ENCODE peak calls at places on chromosomes 13 and 19, in four cellular contexts. Q is SK-N-SH, G is H1, P is HepG2. C is an unnamed sample.

GRCh38 chr19:3058009-3058820 is 4.1 kb downstream of the TLE5 start:
- DNase-seq in P (no peak), Q (no peak), G (no peak), C (no peak)

GRCh38 chr13:113059891-113060290 is 45.7 kb upstream of the F7 start:
- DNase-seq in Q (no peak), G (no peak), P (no peak), C (no peak)

GRCh38 chr19:47271949-47272348 is 2.7 kb upstream of the INAFM1 start:
- DNase-seq in Q (no peak), P (no peak), G (no peak), C (no peak)

GRCh38 chr19:17234911-17235617 is 9.0 kb downstream of the OCEL1 start:
- DNase-seq in P (no peak), Q (peak; percentile 86), G (peak; percentile 90), C (no peak)

GRCh38 chr13:33228645-33229445 is 56.7 kb downstream of the STARD13 start:
- DNase-seq in G (no peak), P (peak; percentile 62), Q (peak; percentile 50), C (no peak)

GRCh38 chr19:28715157-28715556 is 497.8 kb downstream of the UQCRFS1 start:
- DNase-seq in Q (no peak), G (no peak), P (no peak), C (no peak)

GRCh38 chr13:23986619-23987018 is 89.3 kb upstream of the C1QTNF9B start:
- DNase-seq in P (no peak), Q (no peak), G (no peak), C (no peak)

GRCh38 chr13:50928609-50929274 is 19.2 kb downstream of the RNASEH2B start:
- DNase-seq in G (no peak), P (no peak), Q (no peak), C (no peak)

GRCh38 chr13:108742681-108743080 is 113.3 kb downstream of the MYO16 start:
- DNase-seq in P (no peak), Q (no peak), G (no peak), C (no peak)

GRCh38 chr13:85597790-85598500 is 201.3 kb downstream of the SLITRK6 start:
- DNase-seq in Q (no peak), P (no peak), G (no peak), C (no peak)

GRCh38 chr19:42114412-42114811 is 17.8 kb downstream of the POU2F2 start:
- DNase-seq in P (no peak), G (no peak), Q (no peak), C (peak; percentile 50)

GRCh38 chr19:755063-755462 is 4.2 kb downstream of the MISP start:
- DNase-seq in Q (no peak), P (no peak), G (no peak), C (no peak)
- TF ChIP-seq TCF12 in Q (no peak), P (no peak), G (no peak), C (no peak)

GRCh38 chr13:40172149-40172591 is 494.3 kb downstream of the FOXO1 start:
- DNase-seq in Q (no peak), G (peak; percentile 73), P (no peak), C (no peak)
- TF ChIP-seq TCF12 in Q (no peak), G (no peak), P (no peak), C (no peak)

GRCh38 chr13:45167611-45168554 is 33.0 kb downstream of the KCTD4 start:
- DNase-seq in Q (no peak), P (no peak), G (no peak), C (no peak)
- TF ChIP-seq TCF12 in Q (no peak), P (no peak), G (no peak), C (no peak)

GRCh38 chr19:29735821-29736220 is 20.8 kb upstream of the C19orf12 start:
- DNase-seq in G (no peak), Q (no peak), P (no peak), C (no peak)

GRCh38 chr19:29727906-29728305 is 12.8 kb upstream of the C19orf12 start:
- DNase-seq in Q (no peak), G (no peak), P (no peak), C (no peak)

GRCh38 chr19:29731331-29731850 is 16.3 kb upstream of the C19orf12 start:
- DNase-seq in P (no peak), Q (no peak), G (no peak), C (no peak)
- TF ChIP-seq TCF12 in P (no peak), Q (no peak), G (no peak), C (no peak)

GRCh38 chr13:111622051-111622531 is 301.6 kb downstream of the TEX29 start:
- DNase-seq in G (no peak), P (no peak), Q (no peak), C (no peak)

GRCh38 chr13:111621164-111621563 is 300.7 kb downstream of the TEX29 start:
- DNase-seq in G (no peak), P (no peak), Q (no peak), C (no peak)

GRCh38 chr13:111623743-111624505 is 303.5 kb downstream of the TEX29 start:
- DNase-seq in Q (no peak), P (no peak), G (peak; percentile 38), C (no peak)

GRCh38 chr13:111625526-111626315 is 305.3 kb downstream of the TEX29 start:
- DNase-seq in Q (no peak), G (no peak), P (no peak), C (no peak)

GRCh38 chr13:111623170-111623569 is 302.7 kb downstream of the TEX29 start:
- DNase-seq in P (no peak), Q (no peak), G (no peak), C (no peak)
- TF ChIP-seq TCF12 in P (no peak), Q (no peak), G (no peak), C (no peak)

GRCh38 chr19:54183431-54183830 is 5.9 kb downstream of the MBOAT7 start:
- DNase-seq in P (no peak), Q (no peak), G (no peak), C (no peak)

GRCh38 chr19:54178581-54179261 is 5.8 kb upstream of the TMC4 start:
- DNase-seq in P (no peak), Q (peak; percentile 72), G (peak; percentile 87), C (no peak)

GRCh38 chr19:54179921-54180452 is 7.0 kb upstream of the TMC4 start:
- DNase-seq in P (peak; percentile 62), Q (peak; percentile 66), G (peak; percentile 87), C (no peak)

GRCh38 chr19:54180691-54181091 is 7.7 kb upstream of the TMC4 start:
- DNase-seq in Q (no peak), G (no peak), P (no peak), C (no peak)

GRCh38 chr19:54179262-54179587 is 6.3 kb upstream of the TMC4 start:
- DNase-seq in P (no peak), Q (no peak), G (no peak), C (no peak)
- TF ChIP-seq TCF12 in P (no peak), Q (no peak), G (no peak), C (no peak)

GRCh38 chr19:1989513-1990229 is 25.8 kb downstream of the BTBD2 start:
- DNase-seq in Q (no peak), P (no peak), G (no peak), C (no peak)
- TF ChIP-seq TCF12 in Q (no peak), P (no peak), G (no peak), C (no peak)

GRCh38 chr19:55027472-55028337 is 10.4 kb downstream of the GP6 start:
- DNase-seq in Q (no peak), G (no peak), P (peak; percentile 21), C (no peak)
- TF ChIP-seq TCF12 in Q (no peak), G (no peak), P (no peak), C (no peak)

GRCh38 chr19:771332-771785 is 20.4 kb downstream of the MISP start:
- DNase-seq in Q (peak; percentile 80), P (peak; percentile 63), G (no peak), C (no peak)

GRCh38 chr19:769610-770009 is 18.7 kb downstream of the MISP start:
- DNase-seq in G (no peak), P (no peak), Q (no peak), C (no peak)

GRCh38 chr19:776549-776948 is 20.7 kb upstream of the PTBP1 start:
- DNase-seq in Q (no peak), P (no peak), G (no peak), C (no peak)

GRCh38 chr19:772043-772442 is 21.1 kb downstream of the MISP start:
- DNase-seq in G (no peak), Q (no peak), P (no peak), C (no peak)

GRCh38 chr19:772730-773436 is 22.0 kb downstream of the MISP start:
- DNase-seq in Q (no peak), G (no peak), P (no peak), C (no peak)
- TF ChIP-seq TCF12 in Q (no peak), G (no peak), P (no peak), C (no peak)